ENCODE peak calls at places on chromosomes 3 and 15, in seven cellular contexts. I, N, K, G, C, E and S are unnamed samples.

GRCh38 chr3:10852031-10852795 is 36.2 kb downstream of the SLC6A11 start:
- DNase-seq in I (no peak), N (no peak), K (no peak), G (no peak), C (no peak), E (no peak), S (peak; percentile 55)

GRCh38 chr15:67142142-67143092 is 77.0 kb downstream of the SMAD3 start:
- DNase-seq in I (no peak), N (peak; percentile 54), K (no peak), G (peak; percentile 48), C (peak; percentile 69), E (no peak), S (no peak)

GRCh38 chr3:57805674-57806073 is 49.6 kb downstream of the SLMAP start:
- DNase-seq in I (no peak), N (no peak), K (no peak), G (peak; percentile 56), C (no peak), E (no peak), S (no peak)

GRCh38 chr15:100129677-100130076 is 212.1 kb downstream of the ADAMTS17 start:
- DNase-seq in I (no peak), N (no peak), K (no peak), G (no peak), C (no peak), E (no peak), S (no peak)

GRCh38 chr3:152436707-152437615 is 168.2 kb downstream of the MBNL1 start:
- DNase-seq in I (no peak), N (no peak), K (no peak), G (no peak), C (no peak), E (no peak), S (no peak)

GRCh38 chr3:113832477-113833164 is 6.0 kb upstream of the GRAMD1C start:
- DNase-seq in I (no peak), N (no peak), K (no peak), G (no peak), C (no peak), E (no peak), S (no peak)

GRCh38 chr15:28881600-28881999 is 4.2 kb upstream of the APBA2 start:
- DNase-seq in I (no peak), N (no peak), K (no peak), G (no peak), C (no peak), E (no peak), S (no peak)

GRCh38 chr15:59344311-59344710 is 28.4 kb downstream of the MYO1E start:
- DNase-seq in I (no peak), N (no peak), K (no peak), G (no peak), C (no peak), E (no peak), S (no peak)

GRCh38 chr15:47718474-47719440 is 1.5 kb downstream of the SEMA6D start:
- DNase-seq in I (no peak), N (peak; percentile 38), K (peak; percentile 44), G (peak; percentile 57), C (peak; percentile 69), E (peak; percentile 59), S (no peak)

GRCh38 chr3:55621026-55621422 is 133.9 kb upstream of the WNT5A start:
- DNase-seq in I (no peak), N (no peak), K (no peak), G (no peak), C (no peak), E (no peak), S (no peak)

GRCh38 chr3:196080997-196081833 is 675 bp downstream of the TFRC start:
- DNase-seq in I (peak; percentile 62), N (peak; percentile 66), K (peak; percentile 84), G (peak; percentile 82), C (peak; percentile 71), E (peak; percentile 85), S (peak; percentile 93)

GRCh38 chr3:160413613-160414248 is 14.3 kb downstream of the SMC4 start:
- DNase-seq in I (peak; percentile 65), N (no peak), K (peak; percentile 64), G (peak; percentile 88), C (no peak), E (no peak), S (peak; percentile 42)

GRCh38 chr3:59064728-59065127 is 14.9 kb upstream of the CFAP20DC start:
- DNase-seq in I (no peak), N (no peak), K (no peak), G (no peak), C (no peak), E (no peak), S (no peak)

GRCh38 chr15:64527263-64527984 is 67.0 kb downstream of the ZNF609 start:
- DNase-seq in I (no peak), N (no peak), K (no peak), G (no peak), C (no peak), E (no peak), S (no peak)

GRCh38 chr3:97871788-97872187 is 50.0 kb downstream of the CRYBG3 start:
- DNase-seq in I (no peak), N (no peak), K (no peak), G (no peak), C (no peak), E (no peak), S (no peak)

GRCh38 chr3:72345237-72345878 is 502.9 kb downstream of the SHQ1 start:
- DNase-seq in I (no peak), N (no peak), K (no peak), G (no peak), C (peak; percentile 21), E (no peak), S (peak; percentile 14)

GRCh38 chr15:80507638-80508316 is 103.6 kb downstream of the ARNT2 start:
- DNase-seq in I (no peak), N (no peak), K (no peak), G (no peak), C (no peak), E (no peak), S (no peak)

GRCh38 chr3:189756651-189757078 is 125.5 kb downstream of the TP63 start:
- DNase-seq in I (no peak), N (no peak), K (no peak), G (no peak), C (no peak), E (no peak), S (no peak)

GRCh38 chr15:93943607-93944006 is 287.8 kb upstream of the MCTP2 start:
- DNase-seq in I (no peak), N (no peak), K (no peak), G (no peak), C (no peak), E (no peak), S (no peak)

GRCh38 chr3:108302570-108302969 is 6.2 kb downstream of the HHLA2 start:
- DNase-seq in I (no peak), N (no peak), K (no peak), G (no peak), C (no peak), E (no peak), S (no peak)

GRCh38 chr3:124615896-124616543 is 114.2 kb upstream of the UMPS start:
- DNase-seq in I (no peak), N (peak; percentile 41), K (peak; percentile 74), G (no peak), C (no peak), E (no peak), S (no peak)

DNA sequence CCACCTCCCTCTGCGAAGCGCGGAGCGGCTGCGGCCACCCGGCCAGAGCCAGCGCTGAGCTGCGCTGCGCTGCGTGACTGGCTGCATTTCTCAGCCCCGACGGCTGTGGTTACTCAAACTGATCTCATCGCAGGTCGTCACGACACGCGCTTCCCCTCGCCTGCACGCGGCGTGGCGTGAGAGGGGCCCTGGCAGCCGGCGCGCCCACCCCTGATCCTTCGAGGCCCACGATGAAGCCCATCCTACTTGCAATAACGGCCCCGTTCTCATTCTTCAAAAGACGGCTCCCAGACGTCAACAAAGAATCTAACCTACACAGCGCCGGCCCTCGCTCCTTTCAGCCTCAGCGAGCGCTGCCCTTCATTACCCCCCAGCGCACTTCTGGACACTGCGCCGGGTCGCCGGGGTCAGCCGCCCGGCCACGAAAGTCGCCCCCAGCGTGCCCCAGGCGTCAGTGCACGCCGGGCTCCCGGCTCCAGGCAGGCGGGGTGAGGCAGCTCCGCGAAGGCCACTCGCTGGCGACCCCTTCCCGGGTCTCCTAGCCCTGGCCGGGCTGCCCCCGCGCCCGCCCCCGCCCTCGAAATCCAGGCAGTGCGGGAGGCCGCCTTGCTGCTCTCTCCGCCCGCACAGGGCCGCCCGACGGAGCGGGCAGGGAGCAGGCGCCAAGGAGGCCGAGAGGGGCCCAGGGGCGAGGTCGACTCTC is 9.9 kb upstream of the LEKR1 start:
- DNase-seq in I (peak; percentile 32), N (peak; percentile 13), K (peak; percentile 61), G (peak; percentile 82), C (no peak), E (peak; percentile 76), S (peak; percentile 87)
- H3K4me3 ChIP-seq in I (peak overlapping the region; percentile 34), N (peak overlapping the region; percentile 63), K (peak overlapping the region; percentile 18), G (no peak overlapping the region), C (peak overlapping the region; percentile 69), E (peak overlapping the region; percentile 72), S (peak overlapping the region; percentile 64)

DNA sequence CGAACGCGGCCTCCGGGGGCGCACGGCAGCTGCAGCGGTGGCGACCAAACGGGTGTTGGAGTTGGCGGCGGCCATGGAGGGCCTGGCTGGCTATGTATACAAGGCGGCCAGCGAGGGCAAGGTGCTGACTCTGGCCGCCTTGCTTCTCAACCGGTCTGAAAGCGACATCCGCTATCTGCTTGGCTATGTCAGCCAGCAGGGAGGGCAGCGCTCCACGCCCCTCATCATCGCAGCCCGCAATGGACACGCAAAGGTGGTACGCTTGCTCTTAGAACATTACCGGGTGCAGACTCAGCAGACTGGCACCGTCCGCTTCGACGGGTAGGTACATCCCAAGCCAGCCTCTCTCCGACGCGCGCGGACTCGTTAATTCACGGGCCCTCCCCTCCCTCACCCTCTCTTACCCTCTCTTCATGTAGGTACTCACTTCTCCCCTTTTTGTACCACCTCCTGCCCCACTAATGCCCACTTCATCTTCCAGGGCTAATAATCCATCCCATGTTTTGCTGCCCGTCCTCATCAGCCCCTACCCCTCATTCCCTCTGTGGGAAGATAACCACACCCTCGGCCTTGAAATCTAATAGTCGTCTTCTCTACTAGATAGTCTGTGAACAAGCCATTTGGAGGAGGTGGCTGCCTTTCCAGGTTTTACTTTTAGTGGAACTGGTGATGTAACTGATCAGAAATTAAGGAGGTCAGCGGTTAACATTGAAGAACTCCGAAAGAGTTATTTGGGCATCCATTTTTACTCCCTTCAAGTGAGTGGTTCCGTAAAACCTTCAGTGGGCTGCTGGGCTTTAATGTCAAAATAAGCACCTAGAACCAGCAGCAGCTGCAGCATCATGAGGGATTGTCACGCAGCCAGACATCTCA is 1.0 kb downstream of the FEM1B start:
- DNase-seq in I (no peak), N (peak; percentile 78), K (peak; percentile 74), G (peak; percentile 89), C (no peak), E (no peak), S (peak; percentile 21)
- TF ChIP-seq CTCF in I (no peak), N (no peak), K (peak; percentile 45), G (no peak), C (peak; percentile 38), E (no peak), S (no peak)

GRCh38 chr3:8484409-8485140 is 17.0 kb upstream of the LMCD1 start:
- DNase-seq in I (no peak), N (no peak), K (no peak), G (no peak), C (no peak), E (no peak), S (no peak)
- H3K27ac ChIP-seq in I (peak overlapping the region; percentile 51), N (peak overlapping the region; percentile 96), K (peak overlapping the region; percentile 80), G (no peak overlapping the region), C (peak overlapping the region; percentile 81), E (no peak overlapping the region), S (no peak overlapping the region)

DNA sequence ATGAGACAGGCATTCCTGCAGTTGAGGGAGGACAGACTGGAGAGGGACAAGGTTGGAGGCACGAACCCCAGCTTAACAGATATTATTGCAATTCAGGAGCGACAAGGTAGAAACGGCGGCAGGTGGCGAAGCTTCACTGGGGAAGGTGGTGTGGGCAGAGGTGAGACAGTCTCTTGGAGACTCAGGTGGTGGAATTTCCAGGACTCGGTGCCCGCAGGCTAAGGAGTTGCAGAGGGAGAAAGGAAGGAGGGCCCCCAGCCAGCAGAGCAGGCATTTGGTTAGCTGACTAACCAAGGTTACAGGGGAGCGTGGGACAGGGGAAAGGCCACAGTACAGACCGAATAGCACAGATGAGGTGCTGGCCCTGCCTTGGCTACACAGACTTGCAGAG is 3.0 kb downstream of the FAM174B start:
- DNase-seq in I (no peak), N (no peak), K (peak; percentile 62), G (no peak), C (no peak), E (no peak), S (no peak)
- H3K4me3 ChIP-seq in I (no peak overlapping the region), N (no peak overlapping the region), K (no peak overlapping the region), G (peak overlapping the region; percentile 79), C (no peak overlapping the region), E (no peak overlapping the region), S (no peak overlapping the region)